ENCODE peak calls at places on chromosomes 13 and 19, in five cellular contexts. One of them, this sample, is unnamed.

GRCh38 chr13:36131931-36132297 is 732 bp upstream of the DCLK1 start:
- DNase-seq in colonic mucosa: peak
- DNase-seq in DND-41: no peak
- DNase-seq in heart right ventricle: peak
- DNase-seq in CD4-positive, CD25-positive, alpha-beta regulatory T cell: no peak
- DNase-seq in this sample: no peak

GRCh38 chr13:27194895-27195764 is 23.5 kb upstream of the USP12 start:
- DNase-seq in CD4-positive, CD25-positive, alpha-beta regulatory T cell: no peak
- DNase-seq in DND-41: no peak
- DNase-seq in colonic mucosa: no peak
- DNase-seq in heart right ventricle: no peak
- DNase-seq in this sample: no peak

GRCh38 chr13:43448605-43449004 is 338.2 kb downstream of the ENOX1 start:
- DNase-seq in colonic mucosa: no peak
- DNase-seq in heart right ventricle: no peak
- DNase-seq in DND-41: no peak
- DNase-seq in CD4-positive, CD25-positive, alpha-beta regulatory T cell: no peak
- DNase-seq in this sample: no peak

GRCh38 chr13:67351915-67352314 is 121.8 kb upstream of the PCDH9 start:
- DNase-seq in CD4-positive, CD25-positive, alpha-beta regulatory T cell: no peak
- DNase-seq in heart right ventricle: no peak
- DNase-seq in colonic mucosa: no peak
- DNase-seq in DND-41: no peak
- DNase-seq in this sample: no peak

GRCh38 chr19:55091126-55091910 is 15.6 kb downstream of the EPS8L1 start:
- DNase-seq in CD4-positive, CD25-positive, alpha-beta regulatory T cell: no peak
- DNase-seq in colonic mucosa: no peak
- DNase-seq in DND-41: no peak
- DNase-seq in heart right ventricle: peak
- DNase-seq in this sample: no peak

GRCh38 chr13:37277435-37278144 is 172.1 kb upstream of the CSNK1A1L start:
- DNase-seq in heart right ventricle: no peak
- DNase-seq in DND-41: no peak
- DNase-seq in colonic mucosa: no peak
- DNase-seq in CD4-positive, CD25-positive, alpha-beta regulatory T cell: no peak
- DNase-seq in this sample: no peak

GRCh38 chr13:39684531-39685137 is 29.2 kb downstream of the COG6 start:
- DNase-seq in DND-41: no peak
- DNase-seq in colonic mucosa: no peak
- DNase-seq in heart right ventricle: no peak
- DNase-seq in CD4-positive, CD25-positive, alpha-beta regulatory T cell: peak
- DNase-seq in this sample: peak

GRCh38 chr13:100855151-100855550 is 180.6 kb upstream of the TMTC4 start:
- DNase-seq in colonic mucosa: no peak
- DNase-seq in CD4-positive, CD25-positive, alpha-beta regulatory T cell: no peak
- DNase-seq in DND-41: no peak
- DNase-seq in heart right ventricle: no peak
- DNase-seq in this sample: no peak

GRCh38 chr19:49683814-49684250 is 5.6 kb upstream of the ADM5 start:
- DNase-seq in colonic mucosa: no peak
- DNase-seq in DND-41: no peak
- DNase-seq in heart right ventricle: no peak
- DNase-seq in CD4-positive, CD25-positive, alpha-beta regulatory T cell: no peak
- DNase-seq in this sample: no peak

GRCh38 chr13:31234729-31235128 is 35.0 kb downstream of the B3GLCT start:
- DNase-seq in colonic mucosa: no peak
- DNase-seq in DND-41: no peak
- DNase-seq in heart right ventricle: no peak
- DNase-seq in CD4-positive, CD25-positive, alpha-beta regulatory T cell: no peak
- DNase-seq in this sample: no peak

GRCh38 chr13:104008571-104009435 is 942.6 kb upstream of the SLC10A2 start:
- DNase-seq in CD4-positive, CD25-positive, alpha-beta regulatory T cell: no peak
- DNase-seq in colonic mucosa: no peak
- DNase-seq in heart right ventricle: no peak
- DNase-seq in DND-41: no peak
- DNase-seq in this sample: no peak

GRCh38 chr19:7962644-7963268 is 19.3 kb upstream of the TIMM44 start:
- DNase-seq in colonic mucosa: no peak
- DNase-seq in CD4-positive, CD25-positive, alpha-beta regulatory T cell: no peak
- DNase-seq in DND-41: no peak
- DNase-seq in heart right ventricle: no peak
- DNase-seq in this sample: no peak

GRCh38 chr19:52444506-52444905 is 8.8 kb upstream of the ZNF578 start:
- DNase-seq in colonic mucosa: no peak
- DNase-seq in CD4-positive, CD25-positive, alpha-beta regulatory T cell: no peak
- DNase-seq in DND-41: no peak
- DNase-seq in heart right ventricle: no peak
- DNase-seq in this sample: no peak

GRCh38 chr19:46725859-46726393 is 9.0 kb upstream of the PRKD2 start:
- DNase-seq in colonic mucosa: no peak
- DNase-seq in heart right ventricle: no peak
- DNase-seq in DND-41: no peak
- DNase-seq in CD4-positive, CD25-positive, alpha-beta regulatory T cell: no peak
- DNase-seq in this sample: no peak

GRCh38 chr13:81760316-81760715 is 1419.4 kb upstream of the SPRY2 start:
- DNase-seq in heart right ventricle: no peak
- DNase-seq in CD4-positive, CD25-positive, alpha-beta regulatory T cell: no peak
- DNase-seq in DND-41: no peak
- DNase-seq in colonic mucosa: no peak
- DNase-seq in this sample: no peak

GRCh38 chr19:15316498-15316897 is 15.8 kb downstream of the BRD4 start:
- DNase-seq in DND-41: no peak
- DNase-seq in heart right ventricle: no peak
- DNase-seq in colonic mucosa: no peak
- DNase-seq in CD4-positive, CD25-positive, alpha-beta regulatory T cell: no peak
- DNase-seq in this sample: no peak

GRCh38 chr13:50079278-50080157 is 64.3 kb downstream of the KCNRG start:
- DNase-seq in heart right ventricle: no peak
- DNase-seq in DND-41: no peak
- DNase-seq in CD4-positive, CD25-positive, alpha-beta regulatory T cell: peak
- DNase-seq in colonic mucosa: no peak
- DNase-seq in this sample: no peak

DNA sequence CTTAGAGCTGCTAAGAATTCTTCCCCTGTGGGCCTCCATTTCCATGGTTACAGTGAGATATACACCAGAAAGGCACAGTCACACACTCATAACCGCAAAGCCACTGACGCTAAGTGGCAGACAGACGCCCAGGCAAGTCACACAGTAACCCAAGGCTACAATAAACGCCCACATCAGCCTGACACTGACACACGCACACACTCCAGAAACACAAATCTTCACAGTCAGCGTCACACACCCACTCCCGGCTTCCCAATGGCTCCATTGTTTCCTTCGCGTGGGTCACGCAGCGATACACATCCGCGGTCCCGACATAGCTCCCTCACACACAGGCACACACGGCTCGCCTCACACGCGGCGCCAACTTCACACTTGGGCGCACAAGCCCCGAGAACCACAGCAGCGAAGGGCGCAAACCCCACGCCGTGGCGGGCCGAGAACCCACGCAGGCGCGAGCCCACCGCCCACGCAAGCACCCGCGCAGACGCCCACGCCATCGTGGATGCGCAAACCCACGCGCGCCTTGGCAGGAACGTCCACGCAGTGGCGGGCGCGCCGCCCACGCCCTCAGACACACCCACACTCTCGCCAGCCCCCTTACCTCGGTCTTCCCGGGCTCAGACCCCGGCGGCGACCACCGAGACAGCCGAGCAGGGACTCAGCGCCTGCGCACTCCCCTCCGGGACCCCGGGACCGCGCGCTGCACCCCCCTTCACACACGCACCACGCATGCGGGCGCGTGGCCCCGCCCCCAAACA is at the start of gene ZNF667:
- DNase-seq in colonic mucosa: peak
- DNase-seq in DND-41: peak
- DNase-seq in heart right ventricle: peak
- DNase-seq in CD4-positive, CD25-positive, alpha-beta regulatory T cell: peak
- DNase-seq in this sample: no peak
- H3K4me3 ChIP-seq in colonic mucosa: peak
- H3K4me3 ChIP-seq in DND-41: peak
- H3K4me3 ChIP-seq in heart right ventricle: peak
- H3K4me3 ChIP-seq in CD4-positive, CD25-positive, alpha-beta regulatory T cell: no peak
- H3K4me3 ChIP-seq in this sample: no peak

DNA sequence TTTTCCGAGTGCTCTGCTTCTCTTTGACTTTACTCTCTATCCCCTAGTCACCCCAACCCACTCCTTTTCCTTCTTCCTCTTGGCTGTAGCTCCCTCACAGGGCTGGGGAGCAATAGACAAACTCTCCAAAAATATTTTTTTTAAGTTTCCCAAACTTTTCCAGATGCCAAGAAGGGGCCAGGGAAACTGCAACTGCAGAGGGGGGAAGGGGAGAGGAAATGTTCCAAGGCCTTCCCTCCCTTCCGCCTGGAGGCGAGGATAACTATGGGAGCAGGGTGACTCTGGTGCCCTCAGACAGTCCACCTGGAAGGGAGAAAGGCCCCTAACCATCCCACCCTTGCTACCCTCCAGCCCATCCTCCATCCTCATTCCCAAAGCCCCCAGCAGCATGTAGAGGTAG is 49.4 kb downstream of the LYL1 start:
- DNase-seq in heart right ventricle: no peak
- DNase-seq in CD4-positive, CD25-positive, alpha-beta regulatory T cell: no peak
- DNase-seq in colonic mucosa: no peak
- DNase-seq in DND-41: no peak
- DNase-seq in this sample: no peak
- H3K4me3 ChIP-seq in heart right ventricle: no peak
- H3K4me3 ChIP-seq in CD4-positive, CD25-positive, alpha-beta regulatory T cell: no peak
- H3K4me3 ChIP-seq in colonic mucosa: no peak
- H3K4me3 ChIP-seq in DND-41: no peak
- H3K4me3 ChIP-seq in this sample: no peak

GRCh38 chr19:13122980-13123957 is 5.2 kb downstream of the NACC1 start:
- DNase-seq in DND-41: no peak
- DNase-seq in colonic mucosa: no peak
- DNase-seq in CD4-positive, CD25-positive, alpha-beta regulatory T cell: no peak
- DNase-seq in heart right ventricle: no peak
- DNase-seq in this sample: no peak
- H3K4me3 ChIP-seq in DND-41: no peak
- H3K4me3 ChIP-seq in colonic mucosa: no peak
- H3K4me3 ChIP-seq in CD4-positive, CD25-positive, alpha-beta regulatory T cell: no peak
- H3K4me3 ChIP-seq in heart right ventricle: no peak
- H3K4me3 ChIP-seq in this sample: no peak

DNA sequence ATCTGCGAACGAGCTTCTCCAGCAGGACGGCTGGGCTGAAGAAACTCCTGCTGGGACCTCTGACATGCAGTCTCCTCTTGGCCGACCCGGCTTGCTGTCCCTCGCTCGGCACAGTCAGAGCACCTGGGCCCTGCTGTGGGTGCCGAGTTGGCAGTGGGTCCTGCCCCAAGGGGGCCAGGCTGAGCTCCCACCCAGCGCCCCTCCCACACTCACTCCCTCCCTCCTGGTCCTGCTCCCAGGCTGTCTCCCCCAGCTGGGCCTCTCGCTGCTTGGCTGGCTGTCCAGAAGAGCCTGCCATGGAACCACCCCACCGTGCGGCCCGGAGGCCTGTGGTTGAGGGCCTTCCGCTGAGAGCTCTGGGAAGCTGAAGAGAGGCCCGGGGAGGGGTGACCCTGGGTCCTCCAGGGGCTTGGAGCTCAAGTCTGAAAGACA is 6.0 kb downstream of the AKT2 start:
- DNase-seq in heart right ventricle: peak
- DNase-seq in colonic mucosa: peak
- DNase-seq in CD4-positive, CD25-positive, alpha-beta regulatory T cell: no peak
- DNase-seq in DND-41: no peak
- DNase-seq in this sample: no peak
- H3K4me3 ChIP-seq in heart right ventricle: peak
- H3K4me3 ChIP-seq in colonic mucosa: no peak
- H3K4me3 ChIP-seq in CD4-positive, CD25-positive, alpha-beta regulatory T cell: no peak
- H3K4me3 ChIP-seq in DND-41: no peak
- H3K4me3 ChIP-seq in this sample: no peak

GRCh38 chr19:1491849-1492170 is 829 bp downstream of the REEP6 start:
- DNase-seq in colonic mucosa: no peak
- DNase-seq in DND-41: no peak
- DNase-seq in CD4-positive, CD25-positive, alpha-beta regulatory T cell: no peak
- DNase-seq in heart right ventricle: no peak
- DNase-seq in this sample: no peak

GRCh38 chr19:1490311-1491113 is at the start of gene PCSK4:
- DNase-seq in heart right ventricle: peak
- DNase-seq in CD4-positive, CD25-positive, alpha-beta regulatory T cell: peak
- DNase-seq in colonic mucosa: peak
- DNase-seq in DND-41: peak
- DNase-seq in this sample: peak

GRCh38 chr19:1494115-1494815 is 3.3 kb downstream of the REEP6 start:
- DNase-seq in heart right ventricle: no peak
- DNase-seq in CD4-positive, CD25-positive, alpha-beta regulatory T cell: no peak
- DNase-seq in colonic mucosa: no peak
- DNase-seq in DND-41: no peak
- DNase-seq in this sample: no peak

GRCh38 chr19:1491114-1491848 is at the start of gene REEP6:
- DNase-seq in heart right ventricle: no peak
- DNase-seq in CD4-positive, CD25-positive, alpha-beta regulatory T cell: no peak
- DNase-seq in DND-41: no peak
- DNase-seq in colonic mucosa: no peak
- DNase-seq in this sample: no peak

DNA sequence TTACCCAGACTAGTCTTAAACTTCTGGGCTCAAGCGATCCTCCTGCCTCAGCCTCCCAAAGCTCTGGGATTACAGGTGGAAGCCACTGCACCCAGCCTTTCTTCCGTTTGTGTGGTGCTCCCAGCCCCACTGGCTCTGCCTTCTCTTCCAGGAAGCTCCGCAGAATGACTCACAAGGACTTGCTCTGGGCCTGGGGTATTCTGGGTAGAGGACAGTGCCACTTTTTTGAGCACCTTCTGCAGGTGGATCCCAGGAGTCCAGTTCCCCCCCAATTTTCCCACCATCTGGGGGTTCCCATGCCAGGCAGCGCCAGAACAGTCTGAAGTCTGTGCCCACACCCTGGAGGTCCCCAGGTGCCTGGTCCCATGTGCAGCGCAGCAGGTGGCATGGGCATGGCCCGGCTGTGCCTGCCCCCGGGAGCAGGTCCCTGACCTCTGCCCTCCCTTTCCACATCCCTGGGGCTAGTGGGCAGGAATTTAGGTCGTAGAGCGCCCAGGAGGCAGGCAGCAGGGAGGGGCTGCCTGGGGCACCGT is 1.6 kb downstream of the REEP6 start:
- DNase-seq in colonic mucosa: no peak
- DNase-seq in heart right ventricle: no peak
- DNase-seq in DND-41: no peak
- DNase-seq in CD4-positive, CD25-positive, alpha-beta regulatory T cell: no peak
- DNase-seq in this sample: no peak
- H3K4me3 ChIP-seq in colonic mucosa: no peak
- H3K4me3 ChIP-seq in heart right ventricle: no peak
- H3K4me3 ChIP-seq in DND-41: no peak
- H3K4me3 ChIP-seq in CD4-positive, CD25-positive, alpha-beta regulatory T cell: no peak
- H3K4me3 ChIP-seq in this sample: no peak

GRCh38 chr19:35031072-35031881 is 1.0 kb downstream of the SCN1B start:
- DNase-seq in heart right ventricle: no peak
- DNase-seq in CD4-positive, CD25-positive, alpha-beta regulatory T cell: no peak
- DNase-seq in colonic mucosa: no peak
- DNase-seq in DND-41: no peak
- DNase-seq in this sample: no peak
- H3K4me3 ChIP-seq in heart right ventricle: peak
- H3K4me3 ChIP-seq in CD4-positive, CD25-positive, alpha-beta regulatory T cell: no peak
- H3K4me3 ChIP-seq in colonic mucosa: peak
- H3K4me3 ChIP-seq in DND-41: no peak
- H3K4me3 ChIP-seq in this sample: no peak

DNA sequence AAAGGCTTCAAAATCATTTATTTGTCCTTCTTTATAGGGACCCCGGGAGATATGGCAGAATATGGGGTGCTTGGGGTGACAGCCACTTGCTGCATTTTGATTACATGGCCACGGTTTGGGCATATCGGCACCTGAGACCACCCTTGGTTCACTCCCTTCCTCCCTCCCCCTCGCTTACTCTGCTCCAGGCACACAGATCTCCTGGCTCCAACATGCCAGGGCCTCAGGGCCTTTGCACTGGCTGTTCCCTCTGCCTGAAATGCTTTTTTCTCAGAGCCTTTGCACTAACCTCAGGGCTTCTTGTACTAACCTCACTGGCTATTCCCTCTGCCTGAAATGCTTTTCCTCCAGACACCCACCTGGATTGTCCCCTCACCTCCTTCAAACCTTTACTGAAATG is 23.8 kb downstream of the VAV1 start:
- DNase-seq in colonic mucosa: no peak
- DNase-seq in DND-41: no peak
- DNase-seq in CD4-positive, CD25-positive, alpha-beta regulatory T cell: no peak
- DNase-seq in heart right ventricle: no peak
- DNase-seq in this sample: no peak
- H3K4me3 ChIP-seq in colonic mucosa: no peak
- H3K4me3 ChIP-seq in DND-41: no peak
- H3K4me3 ChIP-seq in CD4-positive, CD25-positive, alpha-beta regulatory T cell: no peak
- H3K4me3 ChIP-seq in heart right ventricle: no peak
- H3K4me3 ChIP-seq in this sample: no peak

This sample was measured in Jurkat, Clone E6-1.